ENCODE peak calls at places on chromosomes 12 and 14, in five cellular contexts. One of them, this sample, is unnamed. For H3K9me3 and H3K4me1, the result is how much of the 10 kb centered on the place peaks cover.

GRCh38 chr14:89246290-89246689 is 170.7 kb downstream of the FOXN3 start:
- DNase-seq in esophagus squamous epithelium: no peak
- DNase-seq in trophoblast cell: no peak
- DNase-seq in BE2C: no peak
- DNase-seq in CD8-positive, alpha-beta memory T cell: no peak
- DNase-seq in this sample: no peak

GRCh38 chr12:38930994-38931393 is 25.6 kb upstream of the CPNE8 start:
- DNase-seq in esophagus squamous epithelium: no peak
- DNase-seq in CD8-positive, alpha-beta memory T cell: no peak
- DNase-seq in trophoblast cell: no peak
- DNase-seq in BE2C: no peak
- DNase-seq in this sample: no peak

GRCh38 chr12:3538691-3539030 is 47.7 kb downstream of the PRMT8 start:
- DNase-seq in BE2C: no peak
- DNase-seq in trophoblast cell: no peak
- DNase-seq in esophagus squamous epithelium: no peak
- DNase-seq in CD8-positive, alpha-beta memory T cell: no peak
- DNase-seq in this sample: peak

GRCh38 chr12:6215120-6215807 is 15.1 kb downstream of the CD9 start:
- DNase-seq in trophoblast cell: peak
- DNase-seq in CD8-positive, alpha-beta memory T cell: no peak
- DNase-seq in BE2C: no peak
- DNase-seq in esophagus squamous epithelium: no peak
- DNase-seq in this sample: no peak

GRCh38 chr14:105848570-105848969 is 322.2 kb downstream of the TMEM121 start:
- DNase-seq in CD8-positive, alpha-beta memory T cell: no peak
- DNase-seq in BE2C: no peak
- DNase-seq in trophoblast cell: no peak
- DNase-seq in esophagus squamous epithelium: no peak
- DNase-seq in this sample: no peak

GRCh38 chr12:108616359-108616758 is 17.3 kb downstream of the SELPLG start:
- DNase-seq in esophagus squamous epithelium: no peak
- DNase-seq in BE2C: no peak
- DNase-seq in CD8-positive, alpha-beta memory T cell: no peak
- DNase-seq in trophoblast cell: no peak
- DNase-seq in this sample: no peak

GRCh38 chr12:113261847-113262470 is 40.7 kb downstream of the TPCN1 start:
- DNase-seq in esophagus squamous epithelium: no peak
- DNase-seq in CD8-positive, alpha-beta memory T cell: no peak
- DNase-seq in trophoblast cell: peak
- DNase-seq in BE2C: no peak
- DNase-seq in this sample: peak

GRCh38 chr12:90280564-90281058 is 572.0 kb upstream of the ATP2B1 start:
- DNase-seq in CD8-positive, alpha-beta memory T cell: no peak
- DNase-seq in esophagus squamous epithelium: no peak
- DNase-seq in trophoblast cell: peak
- DNase-seq in BE2C: no peak
- DNase-seq in this sample: peak

GRCh38 chr12:26636710-26637328 is 196.2 kb downstream of the ITPR2 start:
- DNase-seq in esophagus squamous epithelium: no peak
- DNase-seq in trophoblast cell: no peak
- DNase-seq in BE2C: no peak
- DNase-seq in CD8-positive, alpha-beta memory T cell: no peak
- DNase-seq in this sample: no peak

GRCh38 chr12:93152617-93153016 is 223.5 kb upstream of the EEA1 start:
- DNase-seq in BE2C: no peak
- DNase-seq in trophoblast cell: no peak
- DNase-seq in CD8-positive, alpha-beta memory T cell: no peak
- DNase-seq in esophagus squamous epithelium: no peak
- DNase-seq in this sample: no peak

GRCh38 chr14:65179918-65180724 is 77.8 kb upstream of the MAX start:
- DNase-seq in BE2C: no peak
- DNase-seq in CD8-positive, alpha-beta memory T cell: no peak
- DNase-seq in trophoblast cell: peak
- DNase-seq in esophagus squamous epithelium: no peak
- DNase-seq in this sample: peak

GRCh38 chr12:10722905-10723866 is at the start of gene YBX3:
- DNase-seq in trophoblast cell: peak
- DNase-seq in esophagus squamous epithelium: peak
- DNase-seq in BE2C: no peak
- DNase-seq in CD8-positive, alpha-beta memory T cell: peak
- DNase-seq in this sample: peak

GRCh38 chr14:56846970-56847928 is 37.0 kb upstream of the OTX2 start:
- DNase-seq in CD8-positive, alpha-beta memory T cell: no peak
- DNase-seq in esophagus squamous epithelium: no peak
- DNase-seq in trophoblast cell: no peak
- DNase-seq in BE2C: no peak
- DNase-seq in this sample: no peak

GRCh38 chr12:119594772-119595445 is 1.3 kb downstream of the TMEM233 start:
- DNase-seq in trophoblast cell: no peak
- DNase-seq in CD8-positive, alpha-beta memory T cell: no peak
- DNase-seq in esophagus squamous epithelium: no peak
- DNase-seq in BE2C: no peak
- DNase-seq in this sample: peak

GRCh38 chr12:63905523-63905922 is 61.0 kb downstream of the SRGAP1 start:
- DNase-seq in BE2C: peak
- DNase-seq in trophoblast cell: peak
- DNase-seq in esophagus squamous epithelium: no peak
- DNase-seq in CD8-positive, alpha-beta memory T cell: no peak
- DNase-seq in this sample: no peak

GRCh38 chr14:29243355-29243754 is 476.8 kb downstream of the FOXG1 start:
- DNase-seq in CD8-positive, alpha-beta memory T cell: no peak
- DNase-seq in trophoblast cell: no peak
- DNase-seq in BE2C: no peak
- DNase-seq in esophagus squamous epithelium: no peak
- DNase-seq in this sample: peak

GRCh38 chr12:76318773-76319594 is 29.2 kb downstream of the BBS10 start:
- DNase-seq in esophagus squamous epithelium: no peak
- DNase-seq in CD8-positive, alpha-beta memory T cell: no peak
- DNase-seq in BE2C: no peak
- DNase-seq in trophoblast cell: peak
- DNase-seq in this sample: no peak

GRCh38 chr12:60230103-60230502 is 634.3 kb downstream of the SLC16A7 start:
- DNase-seq in CD8-positive, alpha-beta memory T cell: no peak
- DNase-seq in trophoblast cell: peak
- DNase-seq in BE2C: no peak
- DNase-seq in esophagus squamous epithelium: no peak
- DNase-seq in this sample: no peak

GRCh38 chr14:55580401-55581010 is 499 bp downstream of the KTN1 start:
- DNase-seq in BE2C: peak
- DNase-seq in CD8-positive, alpha-beta memory T cell: peak
- DNase-seq in trophoblast cell: no peak
- DNase-seq in esophagus squamous epithelium: no peak
- DNase-seq in this sample: peak

GRCh38 chr14:99724196-99724891 is 40.2 kb downstream of the CYP46A1 start:
- DNase-seq in BE2C: no peak
- DNase-seq in CD8-positive, alpha-beta memory T cell: no peak
- DNase-seq in trophoblast cell: no peak
- DNase-seq in esophagus squamous epithelium: no peak
- DNase-seq in this sample: no peak

GRCh38 chr12:96075560-96075959 is 40.2 kb upstream of the LTA4H start:
- DNase-seq in trophoblast cell: no peak
- DNase-seq in BE2C: no peak
- DNase-seq in esophagus squamous epithelium: no peak
- DNase-seq in CD8-positive, alpha-beta memory T cell: no peak
- DNase-seq in this sample: no peak

GRCh38 chr12:118360785-118361404 is 11.8 kb downstream of the TAOK3 start:
- DNase-seq in trophoblast cell: peak
- DNase-seq in CD8-positive, alpha-beta memory T cell: no peak
- DNase-seq in esophagus squamous epithelium: no peak
- DNase-seq in BE2C: no peak
- DNase-seq in this sample: peak

GRCh38 chr12:91316161-91316759 is 133.6 kb upstream of the DCN start:
- DNase-seq in trophoblast cell: peak
- DNase-seq in esophagus squamous epithelium: no peak
- DNase-seq in CD8-positive, alpha-beta memory T cell: no peak
- DNase-seq in BE2C: no peak
- DNase-seq in this sample: no peak

GRCh38 chr14:21768116-21768874 is 94.7 kb upstream of the OR4E1 start:
- DNase-seq in CD8-positive, alpha-beta memory T cell: no peak
- DNase-seq in trophoblast cell: peak
- DNase-seq in esophagus squamous epithelium: no peak
- DNase-seq in BE2C: no peak
- DNase-seq in this sample: peak

GRCh38 chr12:124906606-124907261 is 7.7 kb downstream of the UBC start:
- DNase-seq in CD8-positive, alpha-beta memory T cell: peak
- DNase-seq in BE2C: peak
- DNase-seq in esophagus squamous epithelium: no peak
- DNase-seq in trophoblast cell: peak
- DNase-seq in this sample: peak

GRCh38 chr12:129868566-129868965 is 35.3 kb downstream of the TMEM132D start:
- DNase-seq in CD8-positive, alpha-beta memory T cell: no peak
- DNase-seq in esophagus squamous epithelium: no peak
- DNase-seq in BE2C: no peak
- DNase-seq in trophoblast cell: peak
- DNase-seq in this sample: no peak

GRCh38 chr14:100504372-100505078 is 82.7 kb downstream of the BEGAIN start:
- DNase-seq in CD8-positive, alpha-beta memory T cell: no peak
- DNase-seq in trophoblast cell: peak
- DNase-seq in esophagus squamous epithelium: no peak
- DNase-seq in BE2C: no peak
- DNase-seq in this sample: peak

GRCh38 chr14:45893127-45893526 is 640.1 kb upstream of the MIS18BP1 start:
- DNase-seq in BE2C: no peak
- DNase-seq in esophagus squamous epithelium: no peak
- DNase-seq in trophoblast cell: no peak
- DNase-seq in CD8-positive, alpha-beta memory T cell: no peak
- DNase-seq in this sample: no peak

GRCh38 chr14:99605299-99605961 is 1.4 kb upstream of the CCDC85C start:
- DNase-seq in esophagus squamous epithelium: no peak
- DNase-seq in CD8-positive, alpha-beta memory T cell: peak
- DNase-seq in trophoblast cell: peak
- DNase-seq in BE2C: peak
- DNase-seq in this sample: peak

GRCh38 chr12:66803972-66804371 is 125.1 kb upstream of the GRIP1 start:
- DNase-seq in BE2C: no peak
- DNase-seq in esophagus squamous epithelium: no peak
- DNase-seq in trophoblast cell: peak
- DNase-seq in CD8-positive, alpha-beta memory T cell: no peak
- DNase-seq in this sample: peak

GRCh38 chr12:66799548-66799947 is 120.7 kb upstream of the GRIP1 start:
- DNase-seq in trophoblast cell: no peak
- DNase-seq in esophagus squamous epithelium: no peak
- DNase-seq in CD8-positive, alpha-beta memory T cell: no peak
- DNase-seq in BE2C: no peak
- DNase-seq in this sample: no peak

DNA sequence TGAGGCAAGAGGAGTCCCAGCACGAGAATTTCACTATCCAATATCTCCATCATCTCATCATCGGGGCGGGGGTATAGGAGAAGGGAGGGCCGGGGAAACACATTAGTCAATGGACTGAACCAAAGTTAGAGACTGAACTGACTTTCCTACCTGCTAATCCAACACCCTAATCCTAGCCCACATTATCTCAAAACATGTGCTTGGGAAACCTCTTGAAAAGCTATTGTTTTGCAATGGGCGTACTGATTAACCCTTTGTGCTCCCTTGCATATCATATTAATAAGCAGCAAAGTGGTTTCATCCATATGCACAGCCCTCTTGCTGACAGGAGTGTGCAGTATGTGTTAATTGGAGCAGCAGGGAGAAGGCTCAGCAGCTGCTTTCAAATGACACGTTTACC is 125.7 kb upstream of the GRIP1 start:
- DNase-seq in esophagus squamous epithelium: no peak
- DNase-seq in CD8-positive, alpha-beta memory T cell: no peak
- DNase-seq in BE2C: no peak
- DNase-seq in trophoblast cell: no peak
- DNase-seq in this sample: no peak
- H3K9me3 ChIP-seq in esophagus squamous epithelium: under half
- H3K9me3 ChIP-seq in CD8-positive, alpha-beta memory T cell: under half
- H3K9me3 ChIP-seq in BE2C: under half
- H3K9me3 ChIP-seq in trophoblast cell: under half
- H3K9me3 ChIP-seq in this sample: under half

DNA sequence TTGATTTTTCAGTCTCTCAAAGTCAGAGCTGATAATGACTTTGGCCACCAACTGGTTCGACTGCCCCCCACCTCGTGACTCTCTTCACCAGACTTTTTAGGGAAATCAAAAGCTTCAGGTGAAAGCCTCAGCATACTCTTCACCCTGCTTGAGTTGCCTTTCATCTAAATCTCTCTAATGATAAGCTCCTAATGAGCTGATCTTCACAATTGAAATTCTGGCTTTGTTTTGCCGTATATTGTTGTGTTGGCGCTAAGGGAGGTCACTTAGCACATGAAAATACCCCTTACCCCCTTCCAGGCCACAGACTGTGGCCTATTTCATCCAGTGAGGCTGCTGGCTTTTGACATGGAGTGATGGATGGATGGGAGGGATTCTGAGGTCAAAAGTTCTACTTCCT is 131.2 kb downstream of the DACT1 start:
- DNase-seq in esophagus squamous epithelium: no peak
- DNase-seq in trophoblast cell: no peak
- DNase-seq in BE2C: no peak
- DNase-seq in CD8-positive, alpha-beta memory T cell: no peak
- DNase-seq in this sample: no peak
- H3K4me1 ChIP-seq in esophagus squamous epithelium: under half
- H3K4me1 ChIP-seq in trophoblast cell: under half
- H3K4me1 ChIP-seq in BE2C: under half
- H3K4me1 ChIP-seq in CD8-positive, alpha-beta memory T cell: under half
- H3K4me1 ChIP-seq in this sample: half or more

DNA sequence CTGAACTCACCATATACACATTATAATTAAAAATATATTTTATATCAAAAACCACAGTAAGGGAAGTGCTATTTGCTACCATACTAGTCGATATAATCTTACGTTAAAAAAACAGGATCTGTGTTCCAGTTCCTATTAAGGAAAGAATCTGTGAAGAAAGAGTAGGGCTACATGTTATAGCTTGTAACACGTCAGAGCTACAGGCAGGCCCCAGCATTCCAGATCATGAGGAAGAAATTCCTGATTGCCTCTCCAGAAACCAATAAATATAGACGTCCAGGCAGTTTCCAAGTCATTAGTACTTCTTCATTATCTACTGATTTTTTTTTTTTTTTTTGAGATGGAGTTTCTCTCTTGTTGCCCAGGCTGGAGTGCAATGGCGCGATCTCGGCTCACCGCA is 20.6 kb downstream of the SGPP1 start:
- DNase-seq in BE2C: no peak
- DNase-seq in CD8-positive, alpha-beta memory T cell: no peak
- DNase-seq in esophagus squamous epithelium: no peak
- DNase-seq in trophoblast cell: no peak
- DNase-seq in this sample: no peak
- H3K9me3 ChIP-seq in BE2C: under half
- H3K9me3 ChIP-seq in CD8-positive, alpha-beta memory T cell: under half
- H3K9me3 ChIP-seq in esophagus squamous epithelium: under half
- H3K9me3 ChIP-seq in trophoblast cell: under half
- H3K9me3 ChIP-seq in this sample: under half

GRCh38 chr12:69065804-69066203 is 132.8 kb upstream of the CPM start:
- DNase-seq in CD8-positive, alpha-beta memory T cell: no peak
- DNase-seq in BE2C: no peak
- DNase-seq in trophoblast cell: no peak
- DNase-seq in esophagus squamous epithelium: no peak
- DNase-seq in this sample: no peak
- H3K4me1 ChIP-seq in CD8-positive, alpha-beta memory T cell: under half
- H3K4me1 ChIP-seq in BE2C: under half
- H3K4me1 ChIP-seq in trophoblast cell: under half
- H3K4me1 ChIP-seq in esophagus squamous epithelium: under half
- H3K4me1 ChIP-seq in this sample: under half